ENCODE peak calls at places on chromosomes 3 and 15, in six cellular contexts. H is endothelial cell, D is epithelial cell of esophagus, Y is lung, N is astrocyte of the spinal cord, T is coronary artery. X is an unnamed sample.

GRCh38 chr3:10835406-10835805 is 19.4 kb downstream of the SLC6A11 start:
- DNase-seq in H (no peak), D (no peak), Y (no peak), T (peak), N (no peak), X (no peak)

GRCh38 chr15:67784057-67784781 is 41.1 kb upstream of the SKOR1 start:
- DNase-seq in D (no peak), N (no peak), H (no peak), T (no peak), Y (no peak), X (no peak)

GRCh38 chr3:181691951-181692849 is 19.5 kb upstream of the SOX2 start:
- DNase-seq in Y (no peak), T (no peak), H (no peak), N (no peak), D (no peak), X (no peak)

GRCh38 chr3:10164546-10165393 is at the start of gene IRAK2:
- DNase-seq in H (peak), D (peak), T (peak), Y (peak), N (peak), X (peak)

GRCh38 chr3:173709026-173709425 is 311.5 kb downstream of the NLGN1 start:
- DNase-seq in Y (no peak), H (no peak), N (peak), D (no peak), T (no peak), X (no peak)

GRCh38 chr15:37204698-37205097 is 104.3 kb upstream of the MEIS2 start:
- DNase-seq in Y (no peak), T (no peak), D (no peak), H (no peak), N (no peak), X (no peak)

GRCh38 chr15:55360256-55360655 is 41.2 kb downstream of the PIGB start:
- DNase-seq in H (no peak), N (no peak), Y (no peak), T (no peak), D (no peak), X (no peak)

GRCh38 chr3:114455432-114455831 is 161.6 kb downstream of the TIGIT start:
- DNase-seq in T (no peak), H (no peak), N (no peak), Y (no peak), D (no peak), X (no peak)

GRCh38 chr3:143786229-143787199 is 61.8 kb downstream of the SLC9A9 start:
- DNase-seq in H (no peak), N (peak), Y (no peak), D (no peak), T (no peak), X (peak)

GRCh38 chr15:99993262-99993661 is 260.0 kb upstream of the LYSMD4 start:
- DNase-seq in T (peak), N (no peak), H (no peak), Y (no peak), D (no peak), X (peak)

GRCh38 chr15:90665288-90666134 is 51.6 kb upstream of the BLM start:
- DNase-seq in Y (peak), N (peak), D (peak), H (peak), T (peak), X (peak)

GRCh38 chr3:172356427-172356826 is 91.8 kb downstream of the GHSR start:
- DNase-seq in N (no peak), D (no peak), Y (no peak), T (no peak), H (no peak), X (no peak)

GRCh38 chr15:59170295-59170881 is 36.3 kb upstream of the LDHAL6B start:
- DNase-seq in Y (peak), T (peak), D (peak), N (peak), H (peak), X (no peak)

GRCh38 chr15:68795298-68795848 is 25.3 kb downstream of the ANP32A start:
- DNase-seq in H (peak), Y (peak), T (peak), N (peak), D (peak), X (peak)

GRCh38 chr3:57951106-57951882 is 56.9 kb upstream of the FLNB start:
- DNase-seq in H (no peak), D (peak), T (peak), Y (peak), N (peak), X (peak)

GRCh38 chr15:62212746-62213145 is 47.7 kb upstream of the C2CD4B start:
- DNase-seq in D (no peak), H (no peak), Y (no peak), N (no peak), T (no peak), X (no peak)

GRCh38 chr15:38038659-38039442 is 104.4 kb downstream of the TMCO5A start:
- DNase-seq in D (peak), T (no peak), H (no peak), N (peak), Y (no peak), X (no peak)

GRCh38 chr3:86986666-86987420 is 4.1 kb downstream of the VGLL3 start:
- DNase-seq in T (no peak), H (no peak), Y (no peak), N (peak), D (peak), X (no peak)

GRCh38 chr3:163328680-163329079 is 1749.6 kb downstream of the SI start:
- DNase-seq in H (no peak), Y (no peak), N (no peak), D (no peak), T (no peak), X (no peak)

GRCh38 chr3:56885879-56886647 is 84.3 kb upstream of the ARHGEF3 start:
- DNase-seq in Y (no peak), N (no peak), D (no peak), T (no peak), H (no peak), X (no peak)

GRCh38 chr15:89419370-89419984 is 76.9 kb downstream of the RHCG start:
- DNase-seq in H (peak), D (peak), N (no peak), Y (no peak), T (no peak), X (peak)

GRCh38 chr3:79052054-79052681 is 715.6 kb downstream of the ROBO1 start:
- DNase-seq in N (peak), D (no peak), Y (no peak), H (no peak), T (no peak), X (no peak)

GRCh38 chr15:98731712-98732450 is 83.5 kb downstream of the IGF1R start:
- DNase-seq in T (no peak), N (no peak), H (no peak), D (no peak), Y (no peak), X (no peak)

GRCh38 chr3:141659821-141660597 is 78.1 kb upstream of the RNF7 start:
- DNase-seq in H (peak), T (no peak), Y (peak), D (peak), N (peak), X (no peak)

GRCh38 chr3:11385908-11386307 is 113.7 kb downstream of the ATG7 start:
- DNase-seq in H (no peak), N (peak), D (no peak), T (no peak), Y (no peak), X (peak)

GRCh38 chr3:7813412-7813811 is 688.2 kb upstream of the LMCD1 start:
- DNase-seq in H (no peak), Y (no peak), N (no peak), T (no peak), D (no peak), X (no peak)

GRCh38 chr3:131568460-131568859 is 65.7 kb upstream of the MRPL3 start:
- DNase-seq in Y (no peak), N (no peak), T (no peak), D (no peak), H (peak), X (no peak)

GRCh38 chr3:57130426-57131209 is 34.5 kb downstream of the IL17RD start:
- DNase-seq in Y (no peak), T (peak), D (no peak), H (peak), N (peak), X (no peak)

GRCh38 chr3:112273536-112273935 is 20.5 kb downstream of the SLC9C1 start:
- DNase-seq in N (no peak), D (no peak), Y (no peak), H (no peak), T (no peak), X (no peak)

GRCh38 chr15:84962975-84963374 is 18.7 kb upstream of the PDE8A start:
- DNase-seq in Y (no peak), H (no peak), T (no peak), D (peak), N (no peak), X (no peak)

GRCh38 chr3:50125541-50126286 is 29.4 kb upstream of the SEMA3F start:
- DNase-seq in H (no peak), D (no peak), T (no peak), Y (no peak), N (no peak), X (no peak)

DNA sequence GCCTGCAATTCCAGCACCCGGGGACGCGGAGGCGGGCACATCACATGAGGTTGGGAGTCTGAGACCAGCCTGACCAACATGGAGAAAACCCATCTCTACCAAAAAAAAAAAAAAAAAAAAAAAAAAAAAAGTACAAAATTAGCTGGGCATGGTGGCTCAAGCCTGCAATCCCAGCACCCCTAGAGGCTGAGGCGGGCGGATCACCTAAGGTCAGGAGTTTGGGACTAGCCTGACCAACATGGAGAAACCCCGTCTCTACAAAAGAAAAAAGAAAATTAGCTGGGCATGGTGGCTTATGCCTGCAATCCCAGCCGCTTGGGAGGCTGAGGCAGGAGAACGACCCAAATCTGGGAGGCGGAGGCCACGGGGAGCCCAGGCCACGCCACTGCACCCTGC is 7.5 kb upstream of the FAN1 start:
- DNase-seq in D (no peak), H (no peak), T (no peak), N (no peak), Y (no peak), X (no peak)
- TF ChIP-seq CTCF in D (no peak), H (no peak), T (no peak), N (no peak), Y (no peak), X (no peak)

GRCh38 chr3:184808021-184808420 is 3.9 kb upstream of the VPS8 start:
- DNase-seq in H (no peak), N (no peak), Y (no peak), T (no peak), D (no peak), X (no peak)
- TF ChIP-seq CTCF in H (no peak), N (no peak), Y (no peak), T (no peak), D (peak), X (no peak)

GRCh38 chr3:12999147-13000140 is 73.8 kb downstream of the IQSEC1 start:
- DNase-seq in H (no peak), N (no peak), Y (peak), D (no peak), T (peak), X (no peak)
- TF ChIP-seq CTCF in H (no peak), N (no peak), Y (no peak), D (no peak), T (no peak), X (no peak)

GRCh38 chr3:135103913-135104312 is 308.9 kb downstream of the EPHB1 start:
- DNase-seq in D (no peak), T (no peak), N (no peak), Y (no peak), H (no peak), X (no peak)

GRCh38 chr3:135097276-135097946 is 302.4 kb downstream of the EPHB1 start:
- DNase-seq in D (no peak), T (peak), N (no peak), H (no peak), Y (no peak), X (no peak)

GRCh38 chr3:135099734-135100348 is 304.8 kb downstream of the EPHB1 start:
- DNase-seq in D (no peak), N (no peak), H (no peak), T (no peak), Y (no peak), X (no peak)

GRCh38 chr3:135100349-135100741 is 305.3 kb downstream of the EPHB1 start:
- DNase-seq in D (no peak), H (no peak), T (no peak), N (no peak), Y (no peak), X (no peak)
- TF ChIP-seq CTCF in D (no peak), H (no peak), T (no peak), N (no peak), Y (no peak), X (no peak)

GRCh38 chr3:129329858-129330257 is 51.2 kb downstream of the HMCES start:
- DNase-seq in T (no peak), Y (no peak), N (no peak), H (no peak), D (no peak), X (no peak)

GRCh38 chr3:129336093-129336706 is 57.5 kb downstream of the HMCES start:
- DNase-seq in H (no peak), Y (no peak), T (no peak), N (no peak), D (no peak), X (no peak)

GRCh38 chr3:129330413-129330812 is 51.7 kb downstream of the HMCES start:
- DNase-seq in N (no peak), H (no peak), Y (no peak), T (no peak), D (no peak), X (no peak)

DNA sequence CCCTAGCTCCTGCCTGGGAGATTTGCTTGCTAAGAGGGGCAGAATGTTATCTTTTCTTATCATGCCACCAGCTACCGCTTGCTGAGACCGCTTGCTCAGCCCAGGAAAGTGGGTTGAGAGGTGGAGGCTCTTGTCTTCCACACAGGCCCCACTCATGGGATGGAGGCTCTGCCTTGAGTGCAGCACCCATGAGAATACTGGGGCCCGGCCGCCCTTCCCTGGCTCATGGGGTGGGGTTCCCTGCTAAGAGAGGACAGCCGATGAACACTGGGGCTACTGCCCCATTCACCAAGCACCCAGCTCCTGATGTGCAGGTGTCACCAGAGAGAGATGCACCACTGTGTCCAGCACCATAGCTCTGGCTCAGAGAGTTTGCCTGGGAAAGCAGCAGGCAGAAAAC is 55.2 kb downstream of the HMCES start:
- DNase-seq in T (no peak), N (no peak), Y (no peak), H (no peak), D (no peak), X (no peak)
- TF ChIP-seq CTCF in T (no peak), N (no peak), Y (no peak), H (no peak), D (no peak), X (no peak)